ENCODE peak calls at places on chromosomes 5 and 9, in ten cellular contexts. F is SHP77 treated with DMSO at 0.1 percent for 48 hours, Z is left colon, L is GM18507, E is stomach, J is cerebellar cortex, X is A172, G is fibroblast of mammary gland, C is tibial artery, Q is GM04504. K is an unnamed sample.

GRCh38 chr5:147547730-147548129 is 37.9 kb upstream of the DPYSL3 start:
- DNase-seq in C (no peak), X (peak), L (no peak), F (no peak), E (no peak), G (peak), J (no peak), Q (no peak), Z (no peak), K (no peak)

GRCh38 chr5:107254214-107254901 is 416.4 kb downstream of the EFNA5 start:
- DNase-seq in Q (no peak), F (peak), G (no peak), L (no peak), Z (no peak), C (no peak), J (no peak), E (no peak), X (no peak), K (no peak)

GRCh38 chr5:144142030-144142825 is 28.2 kb downstream of the YIPF5 start:
- DNase-seq in Q (no peak), J (peak), C (no peak), X (peak), E (no peak), L (peak), Z (no peak), F (peak), G (peak), K (peak)

GRCh38 chr9:93697352-93698139 is 121.2 kb downstream of the PHF2 start:
- DNase-seq in Q (no peak), X (no peak), L (no peak), C (no peak), E (no peak), J (no peak), G (no peak), Z (no peak), F (no peak), K (no peak)

GRCh38 chr9:114289106-114289505 is 33.8 kb upstream of the ORM1 start:
- DNase-seq in G (no peak), E (no peak), L (no peak), Q (no peak), Z (peak), X (no peak), J (no peak), F (no peak), C (peak), K (no peak)

GRCh38 chr9:130298663-130299279 is 33.2 kb downstream of the HMCN2 start:
- DNase-seq in Z (no peak), Q (no peak), C (no peak), E (no peak), X (no peak), J (no peak), L (no peak), F (no peak), G (no peak), K (no peak)

GRCh38 chr5:108461628-108462367 is 79.9 kb upstream of the FBXL17 start:
- DNase-seq in X (peak), Q (peak), E (no peak), L (no peak), Z (no peak), J (no peak), C (no peak), G (peak), F (no peak), K (no peak)

GRCh38 chr9:128916204-128916603 is 4.6 kb upstream of the PHYHD1 start:
- DNase-seq in C (peak), X (no peak), F (no peak), Q (no peak), J (peak), Z (no peak), G (peak), E (no peak), L (no peak), K (peak)

GRCh38 chr9:128920381-128921058 is at the start of gene PHYHD1:
- DNase-seq in F (peak), X (peak), Q (peak), C (peak), J (peak), L (no peak), Z (no peak), G (peak), E (peak), K (no peak)

GRCh38 chr5:132464155-132464939 is 26.2 kb downstream of the IRF1 start:
- DNase-seq in J (no peak), Q (no peak), E (no peak), F (no peak), L (no peak), Z (peak), C (peak), G (no peak), X (no peak), K (no peak)

GRCh38 chr5:93705896-93706295 is 35.5 kb downstream of the POU5F2 start:
- DNase-seq in C (no peak), Z (no peak), J (no peak), E (no peak), G (peak), F (no peak), X (no peak), L (no peak), Q (no peak), K (no peak)

GRCh38 chr9:131291795-131292315 is 2.3 kb downstream of the PLPP7 start:
- DNase-seq in G (no peak), Z (no peak), L (no peak), X (no peak), C (no peak), J (no peak), E (no peak), Q (no peak), F (no peak), K (no peak)

GRCh38 chr5:155807884-155808576 is 518.9 kb upstream of the SGCD start:
- DNase-seq in C (no peak), Q (no peak), L (no peak), F (no peak), J (no peak), G (no peak), X (no peak), Z (no peak), E (no peak), K (no peak)

GRCh38 chr5:104702212-104702611 is 1139.6 kb upstream of the NUDT12 start:
- DNase-seq in E (no peak), J (no peak), G (no peak), Q (no peak), C (no peak), X (peak), F (no peak), L (no peak), Z (no peak), K (no peak)

GRCh38 chr5:82386576-82386975 is 108.4 kb upstream of the RPS23 start:
- DNase-seq in X (peak), C (no peak), F (peak), E (no peak), J (no peak), Q (no peak), G (no peak), L (no peak), Z (no peak), K (no peak)

GRCh38 chr9:79489241-79490000 is 82.3 kb upstream of the TLE4 start:
- DNase-seq in L (no peak), X (peak), Z (peak), C (peak), G (peak), F (no peak), J (peak), E (no peak), Q (peak), K (peak)

GRCh38 chr5:126998201-126998631 is 32.1 kb downstream of the MARCHF3 start:
- DNase-seq in Q (no peak), L (no peak), G (peak), X (no peak), F (peak), C (no peak), E (no peak), Z (no peak), J (peak), K (peak)

GRCh38 chr9:88388886-88389617 is 808 bp downstream of the SPIN1 start:
- DNase-seq in G (peak), X (peak), F (no peak), C (peak), E (peak), Q (peak), Z (peak), J (peak), L (no peak), K (peak)

K was measured in cerebellum.